ENCODE peak calls at places on chromosomes 13 and 19, in eight cellular contexts. One of them, this sample, is unnamed. For H3K9me3, the result is how much of the 10 kb centered on the place peaks cover.

GRCh38 chr19:46472592-46472991 is 1.2 kb upstream of the PNMA8A start:
- DNase-seq in A549: no peak
- DNase-seq in K562: no peak
- DNase-seq in ovary: no peak
- DNase-seq in GM12878: no peak
- DNase-seq in transverse colon: no peak
- DNase-seq in upper lobe of left lung: no peak
- DNase-seq in HepG2: no peak
- DNase-seq in this sample: no peak

GRCh38 chr13:80040219-80040976 is 300.5 kb downstream of the SPRY2 start:
- DNase-seq in A549: peak
- DNase-seq in K562: no peak
- DNase-seq in ovary: no peak
- DNase-seq in GM12878: no peak
- DNase-seq in transverse colon: no peak
- DNase-seq in upper lobe of left lung: no peak
- DNase-seq in HepG2: no peak
- DNase-seq in this sample: no peak

GRCh38 chr13:46343279-46343949 is 43.6 kb downstream of the RUBCNL start:
- DNase-seq in A549: no peak
- DNase-seq in K562: no peak
- DNase-seq in ovary: no peak
- DNase-seq in GM12878: no peak
- DNase-seq in transverse colon: no peak
- DNase-seq in upper lobe of left lung: no peak
- DNase-seq in HepG2: no peak
- DNase-seq in this sample: no peak

GRCh38 chr13:79541426-79542049 is 60.6 kb downstream of the NDFIP2 start:
- DNase-seq in A549: peak
- DNase-seq in K562: peak
- DNase-seq in ovary: no peak
- DNase-seq in GM12878: peak
- DNase-seq in transverse colon: no peak
- DNase-seq in upper lobe of left lung: no peak
- DNase-seq in HepG2: peak
- DNase-seq in this sample: peak

GRCh38 chr19:4689403-4689802 is 19.3 kb upstream of the MYDGF start:
- DNase-seq in A549: no peak
- DNase-seq in K562: no peak
- DNase-seq in ovary: no peak
- DNase-seq in GM12878: no peak
- DNase-seq in transverse colon: no peak
- DNase-seq in upper lobe of left lung: peak
- DNase-seq in HepG2: no peak
- DNase-seq in this sample: no peak

GRCh38 chr13:100512422-100512821 is 76.2 kb downstream of the GGACT start:
- DNase-seq in A549: no peak
- DNase-seq in K562: no peak
- DNase-seq in ovary: no peak
- DNase-seq in GM12878: no peak
- DNase-seq in transverse colon: no peak
- DNase-seq in upper lobe of left lung: no peak
- DNase-seq in HepG2: no peak
- DNase-seq in this sample: no peak

GRCh38 chr19:39152066-39152465 is 26.5 kb downstream of the PAK4 start:
- DNase-seq in A549: no peak
- DNase-seq in K562: no peak
- DNase-seq in ovary: no peak
- DNase-seq in GM12878: no peak
- DNase-seq in transverse colon: no peak
- DNase-seq in upper lobe of left lung: no peak
- DNase-seq in HepG2: no peak
- DNase-seq in this sample: no peak

GRCh38 chr19:54029930-54030490 is 33.7 kb downstream of the VSTM1 start:
- DNase-seq in A549: peak
- DNase-seq in K562: peak
- DNase-seq in ovary: peak
- DNase-seq in GM12878: no peak
- DNase-seq in transverse colon: peak
- DNase-seq in upper lobe of left lung: no peak
- DNase-seq in HepG2: peak
- DNase-seq in this sample: peak

GRCh38 chr19:516884-517424 is 9.7 kb downstream of the TPGS1 start:
- DNase-seq in A549: no peak
- DNase-seq in K562: no peak
- DNase-seq in ovary: no peak
- DNase-seq in GM12878: no peak
- DNase-seq in transverse colon: no peak
- DNase-seq in upper lobe of left lung: no peak
- DNase-seq in HepG2: no peak
- DNase-seq in this sample: no peak

GRCh38 chr19:3061214-3062161 is 807 bp downstream of the TLE5 start:
- DNase-seq in A549: no peak
- DNase-seq in K562: peak
- DNase-seq in ovary: peak
- DNase-seq in GM12878: no peak
- DNase-seq in transverse colon: peak
- DNase-seq in upper lobe of left lung: peak
- DNase-seq in HepG2: no peak
- DNase-seq in this sample: no peak

GRCh38 chr13:47858678-47859050 is 142.4 kb downstream of the SUCLA2 start:
- DNase-seq in A549: no peak
- DNase-seq in K562: no peak
- DNase-seq in ovary: no peak
- DNase-seq in GM12878: no peak
- DNase-seq in transverse colon: no peak
- DNase-seq in upper lobe of left lung: no peak
- DNase-seq in HepG2: no peak
- DNase-seq in this sample: no peak

GRCh38 chr13:103299079-103299478 is 232.9 kb upstream of the SLC10A2 start:
- DNase-seq in A549: no peak
- DNase-seq in K562: no peak
- DNase-seq in ovary: no peak
- DNase-seq in GM12878: no peak
- DNase-seq in transverse colon: peak
- DNase-seq in upper lobe of left lung: no peak
- DNase-seq in HepG2: no peak
- DNase-seq in this sample: no peak

GRCh38 chr13:44710576-44710975 is 134.4 kb upstream of the TSC22D1 start:
- DNase-seq in A549: peak
- DNase-seq in K562: no peak
- DNase-seq in ovary: no peak
- DNase-seq in GM12878: peak
- DNase-seq in transverse colon: no peak
- DNase-seq in upper lobe of left lung: no peak
- DNase-seq in HepG2: no peak
- DNase-seq in this sample: no peak

GRCh38 chr19:35722897-35723296 is 5.1 kb downstream of the KMT2B start:
- DNase-seq in A549: no peak
- DNase-seq in K562: no peak
- DNase-seq in ovary: peak
- DNase-seq in GM12878: no peak
- DNase-seq in transverse colon: no peak
- DNase-seq in upper lobe of left lung: no peak
- DNase-seq in HepG2: no peak
- DNase-seq in this sample: no peak

GRCh38 chr19:35722461-35722860 is 4.7 kb downstream of the KMT2B start:
- DNase-seq in A549: no peak
- DNase-seq in K562: no peak
- DNase-seq in ovary: peak
- DNase-seq in GM12878: no peak
- DNase-seq in transverse colon: no peak
- DNase-seq in upper lobe of left lung: no peak
- DNase-seq in HepG2: no peak
- DNase-seq in this sample: no peak

GRCh38 chr19:35720163-35720524 is 2.3 kb downstream of the KMT2B start:
- DNase-seq in A549: no peak
- DNase-seq in K562: no peak
- DNase-seq in ovary: peak
- DNase-seq in GM12878: no peak
- DNase-seq in transverse colon: no peak
- DNase-seq in upper lobe of left lung: no peak
- DNase-seq in HepG2: no peak
- DNase-seq in this sample: no peak

GRCh38 chr19:35720648-35721047 is 2.8 kb downstream of the KMT2B start:
- DNase-seq in A549: no peak
- DNase-seq in K562: no peak
- DNase-seq in ovary: peak
- DNase-seq in GM12878: no peak
- DNase-seq in transverse colon: no peak
- DNase-seq in upper lobe of left lung: no peak
- DNase-seq in HepG2: no peak
- DNase-seq in this sample: no peak

GRCh38 chr19:35721374-35721773 is 3.6 kb downstream of the KMT2B start:
- DNase-seq in A549: no peak
- DNase-seq in K562: no peak
- DNase-seq in ovary: peak
- DNase-seq in GM12878: no peak
- DNase-seq in transverse colon: no peak
- DNase-seq in upper lobe of left lung: peak
- DNase-seq in HepG2: no peak
- DNase-seq in this sample: no peak
- TF ChIP-seq POLR2A in A549: no peak
- TF ChIP-seq POLR2A in K562: no peak
- TF ChIP-seq POLR2A in ovary: no peak
- TF ChIP-seq POLR2A in GM12878: peak
- TF ChIP-seq POLR2A in transverse colon: no peak
- TF ChIP-seq POLR2A in upper lobe of left lung: no peak
- TF ChIP-seq POLR2A in HepG2: no peak
- TF ChIP-seq POLR2A in this sample: no peak

DNA sequence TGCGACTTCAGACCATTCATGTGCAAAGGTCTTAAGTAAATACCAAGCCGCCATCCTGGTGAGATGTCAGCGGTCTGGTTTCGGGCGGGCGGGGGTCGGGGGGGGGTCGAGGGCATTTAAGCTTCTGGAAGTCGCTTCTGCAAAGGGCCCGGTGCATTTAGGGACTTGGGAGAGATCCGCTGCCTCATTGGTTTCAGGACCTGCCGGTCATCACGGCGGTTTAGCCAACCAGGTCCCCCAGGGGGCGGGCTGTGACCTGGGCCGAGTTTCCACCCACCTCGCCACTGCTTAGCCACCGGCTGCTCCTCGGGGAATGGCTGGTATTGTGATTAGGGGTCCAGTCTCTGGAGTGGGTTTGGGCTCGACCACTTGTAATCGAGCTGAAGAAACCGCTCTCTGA is 7.8 kb downstream of the ANKLE1 start:
- DNase-seq in A549: peak
- DNase-seq in K562: peak
- DNase-seq in ovary: peak
- DNase-seq in GM12878: no peak
- DNase-seq in transverse colon: peak
- DNase-seq in upper lobe of left lung: peak
- DNase-seq in HepG2: no peak
- DNase-seq in this sample: no peak
- TF ChIP-seq EP300 in A549: no peak
- TF ChIP-seq EP300 in K562: no peak
- TF ChIP-seq EP300 in ovary: no peak
- TF ChIP-seq EP300 in GM12878: no peak
- TF ChIP-seq EP300 in transverse colon: no peak
- TF ChIP-seq EP300 in upper lobe of left lung: no peak
- TF ChIP-seq EP300 in HepG2: no peak
- TF ChIP-seq EP300 in this sample: no peak

GRCh38 chr19:23561341-23561740 is 125.7 kb downstream of the ZNF675 start:
- DNase-seq in A549: no peak
- DNase-seq in K562: no peak
- DNase-seq in ovary: no peak
- DNase-seq in GM12878: no peak
- DNase-seq in transverse colon: no peak
- DNase-seq in upper lobe of left lung: no peak
- DNase-seq in HepG2: no peak
- DNase-seq in this sample: no peak

GRCh38 chr19:23558541-23558940 is 128.5 kb downstream of the ZNF675 start:
- DNase-seq in A549: no peak
- DNase-seq in K562: no peak
- DNase-seq in ovary: no peak
- DNase-seq in GM12878: no peak
- DNase-seq in transverse colon: no peak
- DNase-seq in upper lobe of left lung: no peak
- DNase-seq in HepG2: no peak
- DNase-seq in this sample: no peak

GRCh38 chr19:23563326-23563725 is 123.7 kb downstream of the ZNF675 start:
- DNase-seq in A549: no peak
- DNase-seq in K562: no peak
- DNase-seq in ovary: no peak
- DNase-seq in GM12878: no peak
- DNase-seq in transverse colon: no peak
- DNase-seq in upper lobe of left lung: no peak
- DNase-seq in HepG2: no peak
- DNase-seq in this sample: no peak

GRCh38 chr19:23557381-23557780 is 129.6 kb downstream of the ZNF675 start:
- DNase-seq in A549: no peak
- DNase-seq in K562: no peak
- DNase-seq in ovary: no peak
- DNase-seq in GM12878: no peak
- DNase-seq in transverse colon: no peak
- DNase-seq in upper lobe of left lung: no peak
- DNase-seq in HepG2: no peak
- DNase-seq in this sample: no peak

GRCh38 chr19:23560051-23560450 is 127.0 kb downstream of the ZNF675 start:
- DNase-seq in A549: no peak
- DNase-seq in K562: no peak
- DNase-seq in ovary: no peak
- DNase-seq in GM12878: no peak
- DNase-seq in transverse colon: no peak
- DNase-seq in upper lobe of left lung: no peak
- DNase-seq in HepG2: no peak
- DNase-seq in this sample: no peak
- H3K9me3 ChIP-seq in A549: under half
- H3K9me3 ChIP-seq in K562: under half
- H3K9me3 ChIP-seq in ovary: under half
- H3K9me3 ChIP-seq in GM12878: under half
- H3K9me3 ChIP-seq in transverse colon: under half
- H3K9me3 ChIP-seq in upper lobe of left lung: under half
- H3K9me3 ChIP-seq in HepG2: half or more
- H3K9me3 ChIP-seq in this sample: under half

GRCh38 chr19:34999498-35000337 is at the start of gene GRAMD1A:
- DNase-seq in A549: peak
- DNase-seq in K562: peak
- DNase-seq in ovary: peak
- DNase-seq in GM12878: no peak
- DNase-seq in transverse colon: peak
- DNase-seq in upper lobe of left lung: peak
- DNase-seq in HepG2: peak
- DNase-seq in this sample: peak
- TF ChIP-seq POLR2A in A549: peak
- TF ChIP-seq POLR2A in K562: peak
- TF ChIP-seq POLR2A in ovary: peak
- TF ChIP-seq POLR2A in GM12878: no peak
- TF ChIP-seq POLR2A in transverse colon: peak
- TF ChIP-seq POLR2A in upper lobe of left lung: no peak
- TF ChIP-seq POLR2A in HepG2: no peak
- TF ChIP-seq POLR2A in this sample: peak

GRCh38 chr13:53200498-53201453 is 172.2 kb downstream of the OLFM4 start:
- DNase-seq in A549: no peak
- DNase-seq in K562: no peak
- DNase-seq in ovary: no peak
- DNase-seq in GM12878: no peak
- DNase-seq in transverse colon: peak
- DNase-seq in upper lobe of left lung: peak
- DNase-seq in HepG2: no peak
- DNase-seq in this sample: peak
- TF ChIP-seq EP300 in A549: no peak
- TF ChIP-seq EP300 in K562: no peak
- TF ChIP-seq EP300 in ovary: no peak
- TF ChIP-seq EP300 in GM12878: no peak
- TF ChIP-seq EP300 in transverse colon: no peak
- TF ChIP-seq EP300 in upper lobe of left lung: no peak
- TF ChIP-seq EP300 in HepG2: no peak
- TF ChIP-seq EP300 in this sample: no peak

This sample was measured in tibial nerve.